ENCODE peak calls at places on chromosome 11, in five cellular contexts. R is neural crest cell, D is HEK293T, V is activated T-cell treated with anti-CD3 and anti-CD28 coated beads for 24 hours, J is cardiac fibroblast. P is an unnamed sample.

GRCh38 chr11:20161230-20161918 is 1.1 kb upstream of the DBX1 start:
- DNase-seq in R (no peak), D (peak), V (no peak), J (peak), P (peak)

GRCh38 chr11:105000797-105001196 is 22.2 kb downstream of the CASP5 start:
- DNase-seq in R (no peak), D (peak), V (peak), J (no peak), P (peak)

GRCh38 chr11:45105233-45105992 is 41.0 kb upstream of the PRDM11 start:
- DNase-seq in R (peak), D (peak), V (peak), J (peak), P (peak)

GRCh38 chr11:132114185-132114584 is 743.8 kb downstream of the NTM start:
- DNase-seq in R (peak), D (peak), V (no peak), J (no peak), P (peak)

GRCh38 chr11:134252539-134253188 is 488 bp downstream of the THYN1 start:
- DNase-seq in R (peak), D (peak), V (peak), J (no peak), P (no peak)

GRCh38 chr11:119169272-119169719 is 771 bp downstream of the NLRX1 start:
- DNase-seq in R (no peak), D (peak), V (peak), J (peak), P (no peak)

GRCh38 chr11:120867024-120867423 is 156.9 kb upstream of the TBCEL start:
- DNase-seq in R (no peak), D (no peak), V (no peak), J (no peak), P (no peak)

GRCh38 chr11:119671048-119671447 is 58.0 kb downstream of the NECTIN1 start:
- DNase-seq in R (no peak), D (no peak), V (no peak), J (peak), P (peak)

GRCh38 chr11:1029686-1030085 is 6.8 kb downstream of the MUC6 start:
- DNase-seq in R (no peak), D (no peak), V (no peak), J (no peak), P (no peak)

GRCh38 chr11:96234866-96235441 is 108.0 kb downstream of the MAML2 start:
- DNase-seq in R (no peak), D (no peak), V (no peak), J (no peak), P (no peak)

GRCh38 chr11:87871071-87871470 is 304.2 kb downstream of the RAB38 start:
- DNase-seq in R (no peak), D (no peak), V (no peak), J (no peak), P (no peak)

GRCh38 chr11:14544611-14545010 is 24.4 kb upstream of the PSMA1 start:
- DNase-seq in R (no peak), D (no peak), V (no peak), J (peak), P (no peak)

GRCh38 chr11:87281496-87281895 is 243.8 kb downstream of the TMEM135 start:
- DNase-seq in R (no peak), D (no peak), V (no peak), J (peak), P (no peak)

GRCh38 chr11:127789887-127790286 is 789.3 kb upstream of the KIRREL3 start:
- DNase-seq in R (no peak), D (peak), V (no peak), J (no peak), P (peak)

GRCh38 chr11:8794677-8795103 is 112.1 kb downstream of the RPL27A start:
- DNase-seq in R (no peak), D (peak), V (no peak), J (no peak), P (no peak)

P was measured in glutamatergic neuron.